ENCODE peak calls at places on chromosome 13, in eight cellular contexts. One of them, this sample, is unnamed.

GRCh38 chr13:98549728-98550317 is 27.1 kb downstream of the STK24 start:
- DNase-seq in fibroblast of lung: peak
- DNase-seq in activated B cell treated with CpG ODN at 0.5 μM for 24 hours: no peak
- DNase-seq in IMR-90: peak
- DNase-seq in upper lobe of right lung: no peak
- DNase-seq in cardiac fibroblast: no peak
- DNase-seq in CD8-positive, alpha-beta T cell: no peak
- DNase-seq in Calu3: no peak
- DNase-seq in this sample: no peak

GRCh38 chr13:55001881-55002280 is 1973.3 kb downstream of the OLFM4 start:
- DNase-seq in fibroblast of lung: no peak
- DNase-seq in activated B cell treated with CpG ODN at 0.5 μM for 24 hours: no peak
- DNase-seq in IMR-90: no peak
- DNase-seq in upper lobe of right lung: no peak
- DNase-seq in cardiac fibroblast: no peak
- DNase-seq in CD8-positive, alpha-beta T cell: no peak
- DNase-seq in Calu3: no peak
- DNase-seq in this sample: no peak

GRCh38 chr13:50198508-50198907 is 183.3 kb downstream of the KCNRG start:
- DNase-seq in fibroblast of lung: peak
- DNase-seq in activated B cell treated with CpG ODN at 0.5 μM for 24 hours: no peak
- DNase-seq in IMR-90: peak
- DNase-seq in upper lobe of right lung: no peak
- DNase-seq in cardiac fibroblast: peak
- DNase-seq in CD8-positive, alpha-beta T cell: no peak
- DNase-seq in Calu3: no peak
- DNase-seq in this sample: no peak

GRCh38 chr13:108964601-108965000 is 335.2 kb downstream of the MYO16 start:
- DNase-seq in fibroblast of lung: peak
- DNase-seq in activated B cell treated with CpG ODN at 0.5 μM for 24 hours: no peak
- DNase-seq in IMR-90: no peak
- DNase-seq in upper lobe of right lung: no peak
- DNase-seq in cardiac fibroblast: no peak
- DNase-seq in CD8-positive, alpha-beta T cell: no peak
- DNase-seq in Calu3: no peak
- DNase-seq in this sample: no peak

GRCh38 chr13:56861472-56861871 is 279.2 kb upstream of the PRR20A start:
- DNase-seq in fibroblast of lung: peak
- DNase-seq in activated B cell treated with CpG ODN at 0.5 μM for 24 hours: no peak
- DNase-seq in IMR-90: no peak
- DNase-seq in upper lobe of right lung: no peak
- DNase-seq in cardiac fibroblast: peak
- DNase-seq in CD8-positive, alpha-beta T cell: no peak
- DNase-seq in Calu3: no peak
- DNase-seq in this sample: no peak

GRCh38 chr13:99992376-99992775 is 10.8 kb downstream of the ZIC2 start:
- DNase-seq in fibroblast of lung: no peak
- DNase-seq in activated B cell treated with CpG ODN at 0.5 μM for 24 hours: no peak
- DNase-seq in IMR-90: no peak
- DNase-seq in upper lobe of right lung: no peak
- DNase-seq in cardiac fibroblast: no peak
- DNase-seq in CD8-positive, alpha-beta T cell: no peak
- DNase-seq in Calu3: no peak
- DNase-seq in this sample: no peak

GRCh38 chr13:49554387-49554786 is 31.0 kb downstream of the RCBTB1 start:
- DNase-seq in fibroblast of lung: no peak
- DNase-seq in activated B cell treated with CpG ODN at 0.5 μM for 24 hours: no peak
- DNase-seq in IMR-90: no peak
- DNase-seq in upper lobe of right lung: no peak
- DNase-seq in cardiac fibroblast: no peak
- DNase-seq in CD8-positive, alpha-beta T cell: no peak
- DNase-seq in Calu3: no peak
- DNase-seq in this sample: no peak

GRCh38 chr13:101397742-101398141 is 18.6 kb downstream of the NALCN start:
- DNase-seq in fibroblast of lung: peak
- DNase-seq in activated B cell treated with CpG ODN at 0.5 μM for 24 hours: no peak
- DNase-seq in IMR-90: peak
- DNase-seq in upper lobe of right lung: no peak
- DNase-seq in cardiac fibroblast: peak
- DNase-seq in CD8-positive, alpha-beta T cell: no peak
- DNase-seq in Calu3: no peak
- DNase-seq in this sample: no peak

GRCh38 chr13:28831117-28831516 is 11.0 kb downstream of the MTUS2 start:
- DNase-seq in fibroblast of lung: no peak
- DNase-seq in activated B cell treated with CpG ODN at 0.5 μM for 24 hours: no peak
- DNase-seq in IMR-90: no peak
- DNase-seq in upper lobe of right lung: no peak
- DNase-seq in cardiac fibroblast: no peak
- DNase-seq in CD8-positive, alpha-beta T cell: no peak
- DNase-seq in Calu3: no peak
- DNase-seq in this sample: no peak

GRCh38 chr13:31409678-31410356 is 210.0 kb downstream of the B3GLCT start:
- DNase-seq in fibroblast of lung: peak
- DNase-seq in activated B cell treated with CpG ODN at 0.5 μM for 24 hours: no peak
- DNase-seq in IMR-90: no peak
- DNase-seq in upper lobe of right lung: no peak
- DNase-seq in cardiac fibroblast: no peak
- DNase-seq in CD8-positive, alpha-beta T cell: no peak
- DNase-seq in Calu3: no peak
- DNase-seq in this sample: no peak
- TF ChIP-seq CTCF in fibroblast of lung: no peak
- TF ChIP-seq CTCF in activated B cell treated with CpG ODN at 0.5 μM for 24 hours: no peak
- TF ChIP-seq CTCF in IMR-90: peak
- TF ChIP-seq CTCF in upper lobe of right lung: no peak
- TF ChIP-seq CTCF in cardiac fibroblast: peak
- TF ChIP-seq CTCF in CD8-positive, alpha-beta T cell: no peak
- TF ChIP-seq CTCF in Calu3: no peak
- TF ChIP-seq CTCF in this sample: no peak

GRCh38 chr13:70792121-70792520 is 683.9 kb upstream of the KLHL1 start:
- DNase-seq in fibroblast of lung: no peak
- DNase-seq in activated B cell treated with CpG ODN at 0.5 μM for 24 hours: no peak
- DNase-seq in IMR-90: no peak
- DNase-seq in upper lobe of right lung: no peak
- DNase-seq in cardiac fibroblast: no peak
- DNase-seq in CD8-positive, alpha-beta T cell: no peak
- DNase-seq in Calu3: no peak
- DNase-seq in this sample: no peak

GRCh38 chr13:70798385-70798784 is 690.1 kb upstream of the KLHL1 start:
- DNase-seq in fibroblast of lung: no peak
- DNase-seq in activated B cell treated with CpG ODN at 0.5 μM for 24 hours: no peak
- DNase-seq in IMR-90: no peak
- DNase-seq in upper lobe of right lung: no peak
- DNase-seq in cardiac fibroblast: no peak
- DNase-seq in CD8-positive, alpha-beta T cell: no peak
- DNase-seq in Calu3: no peak
- DNase-seq in this sample: no peak

DNA sequence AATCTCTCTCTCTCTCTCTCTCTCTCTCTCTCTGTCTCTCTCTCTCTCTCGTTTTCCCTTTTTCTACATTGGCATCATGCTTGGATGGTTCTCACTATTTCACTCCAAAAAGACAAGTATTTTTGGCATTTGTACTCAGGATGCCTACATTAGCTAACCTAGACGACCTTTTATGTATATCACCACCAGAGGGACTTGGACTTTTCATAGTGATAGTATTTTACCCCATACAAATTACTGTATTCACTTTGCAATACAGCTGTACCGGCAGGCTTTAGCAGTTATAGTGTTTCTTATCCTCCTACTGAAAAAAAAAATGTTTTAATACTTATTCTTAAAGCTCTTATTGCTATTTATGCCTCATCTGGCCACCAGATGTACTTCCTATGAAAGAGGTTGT is 687.2 kb upstream of the KLHL1 start:
- DNase-seq in fibroblast of lung: no peak
- DNase-seq in activated B cell treated with CpG ODN at 0.5 μM for 24 hours: no peak
- DNase-seq in IMR-90: no peak
- DNase-seq in upper lobe of right lung: no peak
- DNase-seq in cardiac fibroblast: no peak
- DNase-seq in CD8-positive, alpha-beta T cell: no peak
- DNase-seq in Calu3: no peak
- DNase-seq in this sample: no peak
- TF ChIP-seq CTCF in fibroblast of lung: no peak
- TF ChIP-seq CTCF in activated B cell treated with CpG ODN at 0.5 μM for 24 hours: no peak
- TF ChIP-seq CTCF in IMR-90: no peak
- TF ChIP-seq CTCF in upper lobe of right lung: no peak
- TF ChIP-seq CTCF in cardiac fibroblast: no peak
- TF ChIP-seq CTCF in CD8-positive, alpha-beta T cell: no peak
- TF ChIP-seq CTCF in Calu3: no peak
- TF ChIP-seq CTCF in this sample: no peak

GRCh38 chr13:46341112-46341711 is 45.8 kb downstream of the RUBCNL start:
- DNase-seq in fibroblast of lung: peak
- DNase-seq in activated B cell treated with CpG ODN at 0.5 μM for 24 hours: no peak
- DNase-seq in IMR-90: peak
- DNase-seq in upper lobe of right lung: no peak
- DNase-seq in cardiac fibroblast: peak
- DNase-seq in CD8-positive, alpha-beta T cell: no peak
- DNase-seq in Calu3: no peak
- DNase-seq in this sample: peak

GRCh38 chr13:46345400-46345799 is 41.7 kb downstream of the RUBCNL start:
- DNase-seq in fibroblast of lung: peak
- DNase-seq in activated B cell treated with CpG ODN at 0.5 μM for 24 hours: no peak
- DNase-seq in IMR-90: no peak
- DNase-seq in upper lobe of right lung: no peak
- DNase-seq in cardiac fibroblast: no peak
- DNase-seq in CD8-positive, alpha-beta T cell: no peak
- DNase-seq in Calu3: no peak
- DNase-seq in this sample: no peak

GRCh38 chr13:46343279-46343949 is 43.6 kb downstream of the RUBCNL start:
- DNase-seq in fibroblast of lung: no peak
- DNase-seq in activated B cell treated with CpG ODN at 0.5 μM for 24 hours: no peak
- DNase-seq in IMR-90: no peak
- DNase-seq in upper lobe of right lung: no peak
- DNase-seq in cardiac fibroblast: no peak
- DNase-seq in CD8-positive, alpha-beta T cell: no peak
- DNase-seq in Calu3: no peak
- DNase-seq in this sample: no peak

GRCh38 chr13:46340631-46341111 is 46.4 kb downstream of the RUBCNL start:
- DNase-seq in fibroblast of lung: no peak
- DNase-seq in activated B cell treated with CpG ODN at 0.5 μM for 24 hours: no peak
- DNase-seq in IMR-90: no peak
- DNase-seq in upper lobe of right lung: no peak
- DNase-seq in cardiac fibroblast: no peak
- DNase-seq in CD8-positive, alpha-beta T cell: no peak
- DNase-seq in Calu3: no peak
- DNase-seq in this sample: no peak

GRCh38 chr13:46342538-46342937 is 44.5 kb downstream of the RUBCNL start:
- DNase-seq in fibroblast of lung: no peak
- DNase-seq in activated B cell treated with CpG ODN at 0.5 μM for 24 hours: no peak
- DNase-seq in IMR-90: no peak
- DNase-seq in upper lobe of right lung: no peak
- DNase-seq in cardiac fibroblast: no peak
- DNase-seq in CD8-positive, alpha-beta T cell: no peak
- DNase-seq in Calu3: no peak
- DNase-seq in this sample: no peak
- TF ChIP-seq CTCF in fibroblast of lung: no peak
- TF ChIP-seq CTCF in activated B cell treated with CpG ODN at 0.5 μM for 24 hours: no peak
- TF ChIP-seq CTCF in IMR-90: no peak
- TF ChIP-seq CTCF in upper lobe of right lung: no peak
- TF ChIP-seq CTCF in cardiac fibroblast: no peak
- TF ChIP-seq CTCF in CD8-positive, alpha-beta T cell: no peak
- TF ChIP-seq CTCF in Calu3: no peak
- TF ChIP-seq CTCF in this sample: no peak

GRCh38 chr13:97322740-97323342 is 100.7 kb downstream of the MBNL2 start:
- DNase-seq in fibroblast of lung: peak
- DNase-seq in activated B cell treated with CpG ODN at 0.5 μM for 24 hours: no peak
- DNase-seq in IMR-90: peak
- DNase-seq in upper lobe of right lung: no peak
- DNase-seq in cardiac fibroblast: no peak
- DNase-seq in CD8-positive, alpha-beta T cell: no peak
- DNase-seq in Calu3: no peak
- DNase-seq in this sample: no peak
- TF ChIP-seq CTCF in fibroblast of lung: no peak
- TF ChIP-seq CTCF in activated B cell treated with CpG ODN at 0.5 μM for 24 hours: no peak
- TF ChIP-seq CTCF in IMR-90: no peak
- TF ChIP-seq CTCF in upper lobe of right lung: no peak
- TF ChIP-seq CTCF in cardiac fibroblast: no peak
- TF ChIP-seq CTCF in CD8-positive, alpha-beta T cell: no peak
- TF ChIP-seq CTCF in Calu3: no peak
- TF ChIP-seq CTCF in this sample: no peak

DNA sequence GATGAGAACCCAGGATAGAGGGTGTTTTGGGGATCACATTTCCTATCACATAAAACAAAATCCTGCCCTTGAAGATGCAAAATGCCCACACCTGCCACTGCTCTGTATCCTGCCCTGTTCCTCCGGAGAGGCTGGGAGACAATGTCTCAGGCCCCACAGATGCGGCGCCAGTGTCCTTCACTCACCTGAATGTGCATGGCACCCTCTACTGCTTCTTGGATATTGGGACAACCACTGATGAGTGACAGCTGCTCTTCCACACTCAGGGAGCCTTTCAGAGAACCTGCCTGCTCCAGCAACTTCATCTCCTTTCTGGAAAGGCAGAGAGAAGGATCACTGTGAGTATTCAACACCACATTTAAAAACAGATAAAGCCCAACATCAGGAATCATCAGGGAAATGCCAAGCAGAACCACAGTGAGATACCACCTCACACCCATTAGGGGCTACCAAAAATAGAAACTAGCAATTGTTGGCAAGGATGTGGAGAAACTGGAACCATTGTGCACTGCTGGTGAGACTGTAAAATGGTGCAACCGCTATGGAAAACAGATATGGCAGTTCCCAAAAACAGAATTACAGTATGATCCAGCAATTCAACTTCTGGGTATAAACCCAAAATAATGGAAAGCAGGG is 36.4 kb downstream of the CRYL1 start:
- DNase-seq in fibroblast of lung: no peak
- DNase-seq in activated B cell treated with CpG ODN at 0.5 μM for 24 hours: no peak
- DNase-seq in IMR-90: peak
- DNase-seq in upper lobe of right lung: no peak
- DNase-seq in cardiac fibroblast: peak
- DNase-seq in CD8-positive, alpha-beta T cell: peak
- DNase-seq in Calu3: peak
- DNase-seq in this sample: peak
- TF ChIP-seq CTCF in fibroblast of lung: peak
- TF ChIP-seq CTCF in activated B cell treated with CpG ODN at 0.5 μM for 24 hours: no peak
- TF ChIP-seq CTCF in IMR-90: peak
- TF ChIP-seq CTCF in upper lobe of right lung: no peak
- TF ChIP-seq CTCF in cardiac fibroblast: no peak
- TF ChIP-seq CTCF in CD8-positive, alpha-beta T cell: no peak
- TF ChIP-seq CTCF in Calu3: peak
- TF ChIP-seq CTCF in this sample: no peak

This sample was measured in GM10248.